ENCODE peak calls at places on chromosomes 3 and 15, in nine cellular contexts. One of them, this sample, is unnamed.

GRCh38 chr3:37764586-37764985 is 97.1 kb upstream of the CTDSPL start:
- DNase-seq in CD8-positive, alpha-beta T cell: no peak
- DNase-seq in colonic mucosa: no peak
- DNase-seq in cardiac fibroblast: no peak
- DNase-seq in astrocyte of the spinal cord: no peak
- DNase-seq in HepG2: no peak
- DNase-seq in esophagus muscularis mucosa: no peak
- DNase-seq in psoas muscle: no peak
- DNase-seq in fibroblast of lung: no peak
- DNase-seq in this sample: no peak

GRCh38 chr3:170848294-170848917 is 21.6 kb downstream of the RPL22L1 start:
- DNase-seq in CD8-positive, alpha-beta T cell: no peak
- DNase-seq in colonic mucosa: no peak
- DNase-seq in cardiac fibroblast: peak; percentile 54
- DNase-seq in astrocyte of the spinal cord: peak; percentile 49
- DNase-seq in HepG2: no peak
- DNase-seq in esophagus muscularis mucosa: no peak
- DNase-seq in psoas muscle: no peak
- DNase-seq in fibroblast of lung: peak; percentile 58
- DNase-seq in this sample: no peak

GRCh38 chr3:182438398-182438797 is 354.9 kb upstream of the ATP11B start:
- DNase-seq in CD8-positive, alpha-beta T cell: no peak
- DNase-seq in colonic mucosa: no peak
- DNase-seq in cardiac fibroblast: no peak
- DNase-seq in astrocyte of the spinal cord: no peak
- DNase-seq in HepG2: peak; percentile 2
- DNase-seq in esophagus muscularis mucosa: no peak
- DNase-seq in psoas muscle: no peak
- DNase-seq in fibroblast of lung: no peak
- DNase-seq in this sample: no peak

GRCh38 chr3:113736548-113737089 is 9.4 kb downstream of the NAA50 start:
- DNase-seq in CD8-positive, alpha-beta T cell: no peak
- DNase-seq in colonic mucosa: no peak
- DNase-seq in cardiac fibroblast: peak; percentile 80
- DNase-seq in astrocyte of the spinal cord: peak; percentile 78
- DNase-seq in HepG2: peak; percentile 60
- DNase-seq in esophagus muscularis mucosa: no peak
- DNase-seq in psoas muscle: no peak
- DNase-seq in fibroblast of lung: peak; percentile 83
- DNase-seq in this sample: peak; percentile 47

GRCh38 chr3:122066331-122067213 is 11.4 kb downstream of the CD86 start:
- DNase-seq in CD8-positive, alpha-beta T cell: no peak
- DNase-seq in colonic mucosa: no peak
- DNase-seq in cardiac fibroblast: no peak
- DNase-seq in astrocyte of the spinal cord: no peak
- DNase-seq in HepG2: no peak
- DNase-seq in esophagus muscularis mucosa: no peak
- DNase-seq in psoas muscle: no peak
- DNase-seq in fibroblast of lung: no peak
- DNase-seq in this sample: no peak

GRCh38 chr15:53739187-53739586 is 20.3 kb downstream of the WDR72 start:
- DNase-seq in CD8-positive, alpha-beta T cell: no peak
- DNase-seq in colonic mucosa: no peak
- DNase-seq in cardiac fibroblast: no peak
- DNase-seq in astrocyte of the spinal cord: no peak
- DNase-seq in HepG2: no peak
- DNase-seq in esophagus muscularis mucosa: no peak
- DNase-seq in psoas muscle: no peak
- DNase-seq in fibroblast of lung: no peak
- DNase-seq in this sample: no peak

GRCh38 chr3:139180489-139180888 is 135.8 kb upstream of the PRR23C start:
- DNase-seq in CD8-positive, alpha-beta T cell: no peak
- DNase-seq in colonic mucosa: no peak
- DNase-seq in cardiac fibroblast: no peak
- DNase-seq in astrocyte of the spinal cord: no peak
- DNase-seq in HepG2: no peak
- DNase-seq in esophagus muscularis mucosa: no peak
- DNase-seq in psoas muscle: no peak
- DNase-seq in fibroblast of lung: no peak
- DNase-seq in this sample: no peak

GRCh38 chr15:82849556-82850241 is 40.3 kb downstream of the WHAMM start:
- DNase-seq in CD8-positive, alpha-beta T cell: peak; percentile 15
- DNase-seq in colonic mucosa: peak; percentile 79
- DNase-seq in cardiac fibroblast: peak; percentile 86
- DNase-seq in astrocyte of the spinal cord: peak; percentile 75
- DNase-seq in HepG2: peak; percentile 73
- DNase-seq in esophagus muscularis mucosa: peak; percentile 92
- DNase-seq in psoas muscle: peak; percentile 81
- DNase-seq in fibroblast of lung: peak; percentile 80
- DNase-seq in this sample: peak; percentile 55

GRCh38 chr3:142595581-142595950 is 627 bp upstream of the PLS1 start:
- DNase-seq in CD8-positive, alpha-beta T cell: no peak
- DNase-seq in colonic mucosa: no peak
- DNase-seq in cardiac fibroblast: peak; percentile 75
- DNase-seq in astrocyte of the spinal cord: peak; percentile 87
- DNase-seq in HepG2: peak; percentile 74
- DNase-seq in esophagus muscularis mucosa: peak; percentile 47
- DNase-seq in psoas muscle: no peak
- DNase-seq in fibroblast of lung: peak; percentile 67
- DNase-seq in this sample: peak; percentile 28

GRCh38 chr3:161510510-161511260 is 14.1 kb downstream of the OTOL1 start:
- DNase-seq in CD8-positive, alpha-beta T cell: no peak
- DNase-seq in colonic mucosa: no peak
- DNase-seq in cardiac fibroblast: no peak
- DNase-seq in astrocyte of the spinal cord: no peak
- DNase-seq in HepG2: no peak
- DNase-seq in esophagus muscularis mucosa: no peak
- DNase-seq in psoas muscle: no peak
- DNase-seq in fibroblast of lung: no peak
- DNase-seq in this sample: no peak

GRCh38 chr3:16789344-16790100 is 95.2 kb upstream of the PLCL2 start:
- DNase-seq in CD8-positive, alpha-beta T cell: peak; percentile 12
- DNase-seq in colonic mucosa: no peak
- DNase-seq in cardiac fibroblast: no peak
- DNase-seq in astrocyte of the spinal cord: no peak
- DNase-seq in HepG2: no peak
- DNase-seq in esophagus muscularis mucosa: no peak
- DNase-seq in psoas muscle: no peak
- DNase-seq in fibroblast of lung: no peak
- DNase-seq in this sample: no peak

GRCh38 chr3:102181202-102181920 is 253.5 kb upstream of the ZPLD1 start:
- DNase-seq in CD8-positive, alpha-beta T cell: no peak
- DNase-seq in colonic mucosa: no peak
- DNase-seq in cardiac fibroblast: peak; percentile 95
- DNase-seq in astrocyte of the spinal cord: peak; percentile 91
- DNase-seq in HepG2: no peak
- DNase-seq in esophagus muscularis mucosa: no peak
- DNase-seq in psoas muscle: no peak
- DNase-seq in fibroblast of lung: peak; percentile 83
- DNase-seq in this sample: peak; percentile 75

GRCh38 chr3:153625506-153625905 is 463.5 kb downstream of the RAP2B start:
- DNase-seq in CD8-positive, alpha-beta T cell: no peak
- DNase-seq in colonic mucosa: no peak
- DNase-seq in cardiac fibroblast: no peak
- DNase-seq in astrocyte of the spinal cord: no peak
- DNase-seq in HepG2: no peak
- DNase-seq in esophagus muscularis mucosa: no peak
- DNase-seq in psoas muscle: no peak
- DNase-seq in fibroblast of lung: peak; percentile 32
- DNase-seq in this sample: no peak

GRCh38 chr3:173589116-173589515 is 191.6 kb downstream of the NLGN1 start:
- DNase-seq in CD8-positive, alpha-beta T cell: no peak
- DNase-seq in colonic mucosa: no peak
- DNase-seq in cardiac fibroblast: no peak
- DNase-seq in astrocyte of the spinal cord: no peak
- DNase-seq in HepG2: no peak
- DNase-seq in esophagus muscularis mucosa: no peak
- DNase-seq in psoas muscle: no peak
- DNase-seq in fibroblast of lung: no peak
- DNase-seq in this sample: no peak

GRCh38 chr15:58497036-58497785 is 65.4 kb downstream of the LIPC start:
- DNase-seq in CD8-positive, alpha-beta T cell: no peak
- DNase-seq in colonic mucosa: no peak
- DNase-seq in cardiac fibroblast: no peak
- DNase-seq in astrocyte of the spinal cord: no peak
- DNase-seq in HepG2: no peak
- DNase-seq in esophagus muscularis mucosa: no peak
- DNase-seq in psoas muscle: no peak
- DNase-seq in fibroblast of lung: no peak
- DNase-seq in this sample: no peak

GRCh38 chr3:71681224-71681668 is 44.0 kb downstream of the EIF4E3 start:
- DNase-seq in CD8-positive, alpha-beta T cell: no peak
- DNase-seq in colonic mucosa: peak; percentile 51
- DNase-seq in cardiac fibroblast: peak; percentile 82
- DNase-seq in astrocyte of the spinal cord: peak; percentile 74
- DNase-seq in HepG2: peak; percentile 39
- DNase-seq in esophagus muscularis mucosa: no peak
- DNase-seq in psoas muscle: peak; percentile 51
- DNase-seq in fibroblast of lung: peak; percentile 85
- DNase-seq in this sample: peak; percentile 44

GRCh38 chr15:63605816-63606215 is 8.6 kb downstream of the FBXL22 start:
- DNase-seq in CD8-positive, alpha-beta T cell: peak; percentile 34
- DNase-seq in colonic mucosa: no peak
- DNase-seq in cardiac fibroblast: no peak
- DNase-seq in astrocyte of the spinal cord: no peak
- DNase-seq in HepG2: no peak
- DNase-seq in esophagus muscularis mucosa: no peak
- DNase-seq in psoas muscle: no peak
- DNase-seq in fibroblast of lung: no peak
- DNase-seq in this sample: no peak

GRCh38 chr3:171383206-171384018 is 76.8 kb downstream of the TNIK start:
- DNase-seq in CD8-positive, alpha-beta T cell: no peak
- DNase-seq in colonic mucosa: no peak
- DNase-seq in cardiac fibroblast: peak; percentile 76
- DNase-seq in astrocyte of the spinal cord: peak; percentile 60
- DNase-seq in HepG2: no peak
- DNase-seq in esophagus muscularis mucosa: no peak
- DNase-seq in psoas muscle: no peak
- DNase-seq in fibroblast of lung: peak; percentile 72
- DNase-seq in this sample: peak; percentile 41

GRCh38 chr3:116053017-116053416 is 392.3 kb downstream of the LSAMP start:
- DNase-seq in CD8-positive, alpha-beta T cell: no peak
- DNase-seq in colonic mucosa: no peak
- DNase-seq in cardiac fibroblast: no peak
- DNase-seq in astrocyte of the spinal cord: no peak
- DNase-seq in HepG2: no peak
- DNase-seq in esophagus muscularis mucosa: no peak
- DNase-seq in psoas muscle: no peak
- DNase-seq in fibroblast of lung: no peak
- DNase-seq in this sample: no peak

GRCh38 chr15:79185199-79185598 is 94.6 kb upstream of the RASGRF1 start:
- DNase-seq in CD8-positive, alpha-beta T cell: no peak
- DNase-seq in colonic mucosa: no peak
- DNase-seq in cardiac fibroblast: no peak
- DNase-seq in astrocyte of the spinal cord: no peak
- DNase-seq in HepG2: no peak
- DNase-seq in esophagus muscularis mucosa: no peak
- DNase-seq in psoas muscle: no peak
- DNase-seq in fibroblast of lung: no peak
- DNase-seq in this sample: no peak
- TF ChIP-seq CTCF in CD8-positive, alpha-beta T cell: no peak
- TF ChIP-seq CTCF in colonic mucosa: no peak
- TF ChIP-seq CTCF in cardiac fibroblast: peak; percentile 23
- TF ChIP-seq CTCF in astrocyte of the spinal cord: peak; percentile 44
- TF ChIP-seq CTCF in HepG2: peak; percentile 45
- TF ChIP-seq CTCF in esophagus muscularis mucosa: no peak
- TF ChIP-seq CTCF in psoas muscle: no peak
- TF ChIP-seq CTCF in fibroblast of lung: peak; percentile 7
- TF ChIP-seq CTCF in this sample: peak; percentile 37

GRCh38 chr15:55628369-55628730 is 40.2 kb upstream of the PYGO1 start:
- DNase-seq in CD8-positive, alpha-beta T cell: no peak
- DNase-seq in colonic mucosa: no peak
- DNase-seq in cardiac fibroblast: no peak
- DNase-seq in astrocyte of the spinal cord: no peak
- DNase-seq in HepG2: no peak
- DNase-seq in esophagus muscularis mucosa: no peak
- DNase-seq in psoas muscle: no peak
- DNase-seq in fibroblast of lung: peak; percentile 33
- DNase-seq in this sample: no peak
- H3K4me3 ChIP-seq in CD8-positive, alpha-beta T cell: no peak overlapping the region
- H3K4me3 ChIP-seq in colonic mucosa: no peak overlapping the region
- H3K4me3 ChIP-seq in cardiac fibroblast: no peak overlapping the region
- H3K4me3 ChIP-seq in astrocyte of the spinal cord: no peak overlapping the region
- H3K4me3 ChIP-seq in HepG2: no peak overlapping the region
- H3K4me3 ChIP-seq in esophagus muscularis mucosa: no peak overlapping the region
- H3K4me3 ChIP-seq in psoas muscle: peak overlapping the region; percentile 26
- H3K4me3 ChIP-seq in fibroblast of lung: no peak overlapping the region
- H3K4me3 ChIP-seq in this sample: no peak overlapping the region

GRCh38 chr15:87268675-87269074 is 987.9 kb downstream of the NTRK3 start:
- DNase-seq in CD8-positive, alpha-beta T cell: no peak
- DNase-seq in colonic mucosa: no peak
- DNase-seq in cardiac fibroblast: no peak
- DNase-seq in astrocyte of the spinal cord: peak; percentile 41
- DNase-seq in HepG2: no peak
- DNase-seq in esophagus muscularis mucosa: no peak
- DNase-seq in psoas muscle: no peak
- DNase-seq in fibroblast of lung: no peak
- DNase-seq in this sample: no peak
- TF ChIP-seq CTCF in CD8-positive, alpha-beta T cell: no peak
- TF ChIP-seq CTCF in colonic mucosa: no peak
- TF ChIP-seq CTCF in cardiac fibroblast: no peak
- TF ChIP-seq CTCF in astrocyte of the spinal cord: no peak
- TF ChIP-seq CTCF in HepG2: no peak
- TF ChIP-seq CTCF in esophagus muscularis mucosa: no peak
- TF ChIP-seq CTCF in psoas muscle: no peak
- TF ChIP-seq CTCF in fibroblast of lung: no peak
- TF ChIP-seq CTCF in this sample: no peak

GRCh38 chr3:54570008-54570407 is 357.9 kb downstream of the LRTM1 start:
- DNase-seq in CD8-positive, alpha-beta T cell: no peak
- DNase-seq in colonic mucosa: no peak
- DNase-seq in cardiac fibroblast: no peak
- DNase-seq in astrocyte of the spinal cord: no peak
- DNase-seq in HepG2: no peak
- DNase-seq in esophagus muscularis mucosa: peak; percentile 70
- DNase-seq in psoas muscle: no peak
- DNase-seq in fibroblast of lung: no peak
- DNase-seq in this sample: no peak

GRCh38 chr3:54573922-54574321 is 353.9 kb downstream of the LRTM1 start:
- DNase-seq in CD8-positive, alpha-beta T cell: no peak
- DNase-seq in colonic mucosa: no peak
- DNase-seq in cardiac fibroblast: no peak
- DNase-seq in astrocyte of the spinal cord: no peak
- DNase-seq in HepG2: no peak
- DNase-seq in esophagus muscularis mucosa: peak; percentile 39
- DNase-seq in psoas muscle: no peak
- DNase-seq in fibroblast of lung: no peak
- DNase-seq in this sample: no peak

GRCh38 chr3:54574906-54575305 is 353.0 kb downstream of the LRTM1 start:
- DNase-seq in CD8-positive, alpha-beta T cell: no peak
- DNase-seq in colonic mucosa: no peak
- DNase-seq in cardiac fibroblast: no peak
- DNase-seq in astrocyte of the spinal cord: no peak
- DNase-seq in HepG2: no peak
- DNase-seq in esophagus muscularis mucosa: no peak
- DNase-seq in psoas muscle: no peak
- DNase-seq in fibroblast of lung: no peak
- DNase-seq in this sample: no peak

GRCh38 chr3:54575561-54575960 is 352.3 kb downstream of the LRTM1 start:
- DNase-seq in CD8-positive, alpha-beta T cell: no peak
- DNase-seq in colonic mucosa: no peak
- DNase-seq in cardiac fibroblast: no peak
- DNase-seq in astrocyte of the spinal cord: no peak
- DNase-seq in HepG2: no peak
- DNase-seq in esophagus muscularis mucosa: peak; percentile 82
- DNase-seq in psoas muscle: no peak
- DNase-seq in fibroblast of lung: no peak
- DNase-seq in this sample: no peak

GRCh38 chr3:54572197-54572895 is 355.5 kb downstream of the LRTM1 start:
- DNase-seq in CD8-positive, alpha-beta T cell: no peak
- DNase-seq in colonic mucosa: no peak
- DNase-seq in cardiac fibroblast: no peak
- DNase-seq in astrocyte of the spinal cord: no peak
- DNase-seq in HepG2: no peak
- DNase-seq in esophagus muscularis mucosa: peak; percentile 17
- DNase-seq in psoas muscle: no peak
- DNase-seq in fibroblast of lung: no peak
- DNase-seq in this sample: no peak
- H3K4me3 ChIP-seq in CD8-positive, alpha-beta T cell: no peak overlapping the region
- H3K4me3 ChIP-seq in colonic mucosa: no peak overlapping the region
- H3K4me3 ChIP-seq in cardiac fibroblast: no peak overlapping the region
- H3K4me3 ChIP-seq in astrocyte of the spinal cord: no peak overlapping the region
- H3K4me3 ChIP-seq in HepG2: no peak overlapping the region
- H3K4me3 ChIP-seq in esophagus muscularis mucosa: no peak overlapping the region
- H3K4me3 ChIP-seq in psoas muscle: no peak overlapping the region
- H3K4me3 ChIP-seq in fibroblast of lung: no peak overlapping the region
- H3K4me3 ChIP-seq in this sample: no peak overlapping the region

This sample was measured in AG09309.